ENCODE peak calls at places on chromosomes 4 and X, in eight cellular contexts. P is right lobe of liver, T is esophagus squamous epithelium, R is thoracic aorta, K is IMR-90, I is astrocyte of the cerebellum, G is AG09309, Y is transverse colon. B is an unnamed sample.

GRCh38 chr4:89283226-89283974 is 24.2 kb downstream of the GPRIN3 start:
- DNase-seq in P (no peak), T (no peak), R (no peak), K (no peak), I (no peak), G (no peak), Y (peak; percentile 59), B (peak; percentile 9)

GRCh38 chr4:113053883-113054282 is 4.4 kb downstream of the ANK2 start:
- DNase-seq in P (no peak), T (no peak), R (no peak), K (no peak), I (no peak), G (no peak), Y (no peak), B (no peak)

GRCh38 chr4:184746532-184746870 is 12.6 kb upstream of the CENPU start:
- DNase-seq in P (no peak), T (no peak), R (no peak), K (peak; percentile 82), I (peak; percentile 81), G (peak; percentile 77), Y (no peak), B (peak; percentile 98)

GRCh38 chrX:46574941-46575381 is 1.4 kb downstream of the CHST7 start:
- DNase-seq in P (peak; percentile 50), T (no peak), R (no peak), K (no peak), I (no peak), G (no peak), Y (no peak), B (no peak)

GRCh38 chr4:76926841-76927240 is 22.7 kb upstream of the SEPTIN11 start:
- DNase-seq in P (no peak), T (no peak), R (no peak), K (no peak), I (no peak), G (no peak), Y (no peak), B (no peak)

GRCh38 chr4:185712350-185713024 is 99.5 kb downstream of the SORBS2 start:
- DNase-seq in P (peak; percentile 95), T (no peak), R (no peak), K (no peak), I (no peak), G (no peak), Y (no peak), B (no peak)

GRCh38 chr4:186703510-186703909 is 20.1 kb downstream of the FAT1 start:
- DNase-seq in P (no peak), T (no peak), R (no peak), K (no peak), I (no peak), G (no peak), Y (no peak), B (no peak)

GRCh38 chr4:144868309-144868708 is 222.4 kb downstream of the HHIP start:
- DNase-seq in P (no peak), T (no peak), R (no peak), K (no peak), I (no peak), G (no peak), Y (no peak), B (no peak)

GRCh38 chr4:94827481-94828110 is 69.8 kb downstream of the BMPR1B start:
- DNase-seq in P (no peak), T (no peak), R (no peak), K (peak; percentile 92), I (peak; percentile 31), G (peak; percentile 40), Y (no peak), B (peak; percentile 75)

GRCh38 chrX:48741834-48742233 is 19.7 kb upstream of the GLOD5 start:
- DNase-seq in P (no peak), T (no peak), R (no peak), K (no peak), I (no peak), G (no peak), Y (no peak), B (no peak)

GRCh38 chrX:88244066-88244465 is 503.0 kb upstream of the CPXCR1 start:
- DNase-seq in P (no peak), T (no peak), R (no peak), K (no peak), I (no peak), G (no peak), Y (no peak), B (no peak)

GRCh38 chr4:112340048-112340447 is 42.9 kb downstream of the ALPK1 start:
- DNase-seq in P (no peak), T (no peak), R (no peak), K (no peak), I (no peak), G (no peak), Y (no peak), B (no peak)

GRCh38 chrX:21153033-21153432 is 221.2 kb upstream of the CNKSR2 start:
- DNase-seq in P (no peak), T (no peak), R (no peak), K (no peak), I (no peak), G (no peak), Y (no peak), B (no peak)
- H3K4me3 ChIP-seq in P (no peak overlapping the region), T (no peak overlapping the region), R (no peak overlapping the region), K (no peak overlapping the region), I (no peak overlapping the region), G (no peak overlapping the region), Y (no peak overlapping the region), B (no peak overlapping the region)

DNA sequence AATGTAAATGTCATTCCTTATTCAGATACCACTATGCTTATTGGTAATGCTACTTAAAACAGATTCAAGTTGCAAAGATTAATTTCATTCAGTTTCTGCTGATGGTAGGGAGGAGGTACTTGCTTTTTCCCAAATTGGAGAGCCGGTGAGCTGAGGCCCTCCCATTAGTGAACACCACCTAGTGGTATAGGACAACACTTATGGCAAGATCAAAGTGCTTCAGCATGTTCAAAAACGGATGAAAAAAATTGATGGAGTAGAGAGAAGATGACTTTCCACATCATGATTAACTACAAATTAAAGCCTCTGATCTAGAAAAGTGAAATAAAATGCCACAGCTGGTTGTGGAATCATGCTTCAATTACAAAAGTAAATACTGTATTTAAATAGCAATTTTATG is 112.9 kb downstream of the MBNL3 start:
- DNase-seq in P (no peak), T (no peak), R (no peak), K (no peak), I (no peak), G (no peak), Y (no peak), B (no peak)
- TF ChIP-seq CTCF in P (peak; percentile 21), T (no peak), R (no peak), K (peak; percentile 19), I (peak; percentile 42), G (peak; percentile 41), Y (no peak), B (peak; percentile 38)

GRCh38 chr4:153529646-153530045 is 63.5 kb downstream of the TMEM131L start:
- DNase-seq in P (no peak), T (no peak), R (no peak), K (peak; percentile 53), I (no peak), G (peak; percentile 10), Y (no peak), B (peak; percentile 45)
- H3K4me3 ChIP-seq in P (no peak overlapping the region), T (no peak overlapping the region), R (no peak overlapping the region), K (no peak overlapping the region), I (no peak overlapping the region), G (no peak overlapping the region), Y (no peak overlapping the region), B (no peak overlapping the region)

DNA sequence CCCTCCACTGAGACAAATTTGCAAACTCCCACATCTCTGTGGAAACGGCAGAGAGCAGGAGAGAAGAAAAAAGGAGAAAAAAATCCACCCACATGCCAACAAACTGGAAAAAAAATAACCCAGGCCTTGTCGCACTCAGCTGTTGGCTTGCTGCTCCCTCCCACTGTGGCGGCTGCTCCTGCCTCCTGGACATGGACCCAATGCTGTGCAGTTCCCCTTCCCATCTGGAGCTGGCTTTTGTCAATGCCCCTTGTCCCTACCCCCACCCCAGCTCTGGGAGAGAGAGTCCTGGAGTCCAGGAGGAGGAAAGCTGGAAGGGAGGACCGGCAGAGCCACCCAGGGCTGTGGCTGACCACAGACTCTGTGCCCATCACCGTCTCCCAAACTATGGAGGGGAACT is 50.8 kb upstream of the IQSEC2 start:
- DNase-seq in P (no peak), T (no peak), R (no peak), K (no peak), I (no peak), G (no peak), Y (no peak), B (no peak)
- TF ChIP-seq CTCF in P (no peak), T (no peak), R (no peak), K (no peak), I (no peak), G (no peak), Y (no peak), B (no peak)

GRCh38 chr4:2482693-2483092 is 13.8 kb downstream of the RNF4 start:
- DNase-seq in P (no peak), T (no peak), R (no peak), K (peak; percentile 35), I (peak; percentile 75), G (no peak), Y (no peak), B (peak; percentile 79)

GRCh38 chr4:2483237-2483636 is 14.3 kb downstream of the RNF4 start:
- DNase-seq in P (no peak), T (no peak), R (no peak), K (no peak), I (no peak), G (no peak), Y (no peak), B (no peak)

GRCh38 chr4:2484993-2485392 is 16.1 kb downstream of the RNF4 start:
- DNase-seq in P (peak; percentile 63), T (peak; percentile 49), R (no peak), K (no peak), I (no peak), G (no peak), Y (peak; percentile 85), B (peak; percentile 34)

GRCh38 chr4:2482192-2482591 is 13.3 kb downstream of the RNF4 start:
- DNase-seq in P (no peak), T (no peak), R (no peak), K (no peak), I (no peak), G (no peak), Y (no peak), B (no peak)

DNA sequence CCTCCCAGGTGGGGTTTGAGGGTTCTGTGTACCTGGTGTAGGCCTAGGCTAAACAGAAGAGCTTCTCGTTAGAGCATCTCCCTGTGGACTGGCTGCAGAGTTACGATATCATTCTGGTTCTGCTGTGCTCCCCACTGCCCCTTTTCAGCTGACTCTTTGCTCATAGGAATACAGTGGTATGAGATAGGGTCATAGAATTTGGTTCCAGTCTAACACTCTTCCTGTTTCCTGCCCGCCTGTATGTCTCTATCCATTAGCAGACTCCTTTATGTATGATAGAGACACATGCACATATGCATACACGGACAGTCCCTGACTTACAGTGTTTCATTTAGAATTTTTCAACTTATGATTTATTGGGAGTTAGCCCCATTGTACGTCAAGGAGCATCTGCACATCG is 15.3 kb downstream of the RNF4 start:
- DNase-seq in P (no peak), T (no peak), R (no peak), K (no peak), I (no peak), G (no peak), Y (no peak), B (no peak)
- H3K4me3 ChIP-seq in P (no peak overlapping the region), T (no peak overlapping the region), R (no peak overlapping the region), K (no peak overlapping the region), I (no peak overlapping the region), G (no peak overlapping the region), Y (no peak overlapping the region), B (no peak overlapping the region)